ENCODE peak calls at places on chromosomes 6 and 20, in six cellular contexts. E is omental fat pad, K is nephron progenitor cell, T is astrocyte of the cerebellum, Z is glutamatergic neuron, G is GM06990. P is an unnamed sample.
A peak's percentile ranks its signal among the peaks of the same experiment; 100 is the strongest.

GRCh38 chr6:26199057-26199772 is 112.0 kb downstream of the HFE start:
- DNase-seq in E (no peak), K (peak; percentile 75), T (peak; percentile 93), Z (peak; percentile 80), G (peak; percentile 94), P (peak; percentile 93)

GRCh38 chr20:25285091-25285647 is 37.3 kb downstream of the PYGB start:
- DNase-seq in E (peak; percentile 10), K (no peak), T (no peak), Z (peak; percentile 27), G (no peak), P (no peak)

GRCh38 chr6:68533339-68533795 is 101.7 kb upstream of the ADGRB3 start:
- DNase-seq in E (no peak), K (no peak), T (no peak), Z (no peak), G (no peak), P (no peak)

GRCh38 chr6:109595998-109596397 is 95.0 kb downstream of the AK9 start:
- DNase-seq in E (no peak), K (no peak), T (no peak), Z (no peak), G (peak; percentile 15), P (no peak)

GRCh38 chr20:24097506-24098245 is 109.1 kb upstream of the GGTLC1 start:
- DNase-seq in E (no peak), K (no peak), T (no peak), Z (no peak), G (no peak), P (no peak)

GRCh38 chr6:23990158-23990557 is 135.9 kb upstream of the NRSN1 start:
- DNase-seq in E (no peak), K (no peak), T (no peak), Z (no peak), G (no peak), P (no peak)

GRCh38 chr6:113281014-113281810 is 575.9 kb upstream of the MARCKS start:
- DNase-seq in E (no peak), K (no peak), T (peak; percentile 59), Z (no peak), G (no peak), P (peak; percentile 23)

GRCh38 chr20:10524643-10525042 is 89.5 kb downstream of the SLX4IP start:
- DNase-seq in E (no peak), K (no peak), T (no peak), Z (no peak), G (no peak), P (no peak)

GRCh38 chr20:10242166-10242565 is 23.5 kb downstream of the SNAP25 start:
- DNase-seq in E (no peak), K (no peak), T (no peak), Z (no peak), G (no peak), P (no peak)

GRCh38 chr20:32157611-32158010 is 48.1 kb downstream of the TM9SF4 start:
- DNase-seq in E (no peak), K (no peak), T (no peak), Z (peak; percentile 18), G (no peak), P (no peak)

GRCh38 chr6:99905209-99906106 is 88.6 kb downstream of the MCHR2 start:
- DNase-seq in E (no peak), K (peak; percentile 11), T (peak; percentile 34), Z (no peak), G (no peak), P (peak; percentile 3)

GRCh38 chr20:58691405-58691772 is 1.2 kb upstream of the NPEPL1 start:
- DNase-seq in E (no peak), K (no peak), T (no peak), Z (no peak), G (no peak), P (no peak)

GRCh38 chr6:35049885-35050284 is 91.3 kb downstream of the TCP11 start:
- DNase-seq in E (no peak), K (no peak), T (peak; percentile 49), Z (peak; percentile 66), G (no peak), P (peak; percentile 52)

GRCh38 chr20:1214838-1215261 is 11.0 kb upstream of the RAD21L1 start:
- DNase-seq in E (no peak), K (no peak), T (no peak), Z (no peak), G (no peak), P (no peak)

GRCh38 chr6:26217714-26218075 is 130.5 kb downstream of the HFE start:
- DNase-seq in E (no peak), K (no peak), T (no peak), Z (no peak), G (peak; percentile 48), P (no peak)

GRCh38 chr6:72826033-72826432 is 204.2 kb downstream of the KCNQ5 start:
- DNase-seq in E (no peak), K (no peak), T (no peak), Z (no peak), G (no peak), P (no peak)

GRCh38 chr6:163641706-163642105 is 227.2 kb downstream of the QKI start:
- DNase-seq in E (no peak), K (no peak), T (no peak), Z (no peak), G (no peak), P (no peak)

DNA sequence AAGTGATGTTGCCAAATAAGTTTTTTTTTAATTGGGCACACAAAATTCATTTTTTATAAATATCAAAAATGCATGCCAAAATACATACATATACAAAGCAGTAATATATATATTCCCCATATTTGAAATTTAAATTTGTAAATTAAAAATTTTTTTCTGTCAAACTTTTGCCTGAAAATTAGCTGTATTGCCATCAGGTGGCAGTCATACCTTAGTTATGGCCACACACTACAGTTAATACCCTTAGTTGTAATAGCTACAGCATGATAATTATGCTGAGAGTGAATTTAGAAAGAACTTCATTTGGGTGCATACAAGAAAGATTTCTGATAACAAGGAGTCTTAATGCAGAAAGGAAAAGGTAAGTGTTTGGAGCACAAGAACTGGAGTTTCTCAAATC is 46.2 kb upstream of the SDHAF4 start:
- DNase-seq in E (no peak), K (no peak), T (no peak), Z (no peak), G (no peak), P (no peak)
- TF ChIP-seq CTCF in E (no peak), K (no peak), T (peak; percentile 32), Z (peak; percentile 29), G (peak; percentile 46), P (peak; percentile 12)

GRCh38 chr6:155495011-155495768 is 39.6 kb upstream of the NOX3 start:
- DNase-seq in E (no peak), K (peak; percentile 28), T (no peak), Z (peak; percentile 55), G (no peak), P (peak; percentile 88)
- TF ChIP-seq CTCF in E (no peak), K (peak; percentile 24), T (peak; percentile 43), Z (no peak), G (no peak), P (peak; percentile 86)

DNA sequence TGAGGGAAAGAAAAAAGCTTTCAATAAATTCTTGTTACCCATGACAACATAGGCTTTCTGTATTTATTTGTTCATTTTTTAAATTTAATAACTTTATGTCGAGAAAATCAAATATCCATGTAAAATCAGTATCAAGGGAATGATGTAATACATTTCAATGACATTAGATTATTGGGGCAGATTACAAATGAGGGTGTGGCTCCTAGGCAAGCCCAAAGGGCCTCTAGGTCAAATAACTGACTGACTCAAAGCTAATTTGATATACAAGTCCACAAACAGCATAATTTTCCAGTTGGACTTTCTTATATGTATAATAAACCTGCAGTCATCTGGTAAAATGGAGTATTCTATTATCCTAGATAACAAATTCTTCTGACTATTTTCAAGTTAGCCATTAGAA is 104.1 kb downstream of the GJA1 start:
- DNase-seq in E (no peak), K (no peak), T (no peak), Z (no peak), G (no peak), P (no peak)
- TF ChIP-seq CTCF in E (no peak), K (no peak), T (no peak), Z (no peak), G (no peak), P (no peak)

DNA sequence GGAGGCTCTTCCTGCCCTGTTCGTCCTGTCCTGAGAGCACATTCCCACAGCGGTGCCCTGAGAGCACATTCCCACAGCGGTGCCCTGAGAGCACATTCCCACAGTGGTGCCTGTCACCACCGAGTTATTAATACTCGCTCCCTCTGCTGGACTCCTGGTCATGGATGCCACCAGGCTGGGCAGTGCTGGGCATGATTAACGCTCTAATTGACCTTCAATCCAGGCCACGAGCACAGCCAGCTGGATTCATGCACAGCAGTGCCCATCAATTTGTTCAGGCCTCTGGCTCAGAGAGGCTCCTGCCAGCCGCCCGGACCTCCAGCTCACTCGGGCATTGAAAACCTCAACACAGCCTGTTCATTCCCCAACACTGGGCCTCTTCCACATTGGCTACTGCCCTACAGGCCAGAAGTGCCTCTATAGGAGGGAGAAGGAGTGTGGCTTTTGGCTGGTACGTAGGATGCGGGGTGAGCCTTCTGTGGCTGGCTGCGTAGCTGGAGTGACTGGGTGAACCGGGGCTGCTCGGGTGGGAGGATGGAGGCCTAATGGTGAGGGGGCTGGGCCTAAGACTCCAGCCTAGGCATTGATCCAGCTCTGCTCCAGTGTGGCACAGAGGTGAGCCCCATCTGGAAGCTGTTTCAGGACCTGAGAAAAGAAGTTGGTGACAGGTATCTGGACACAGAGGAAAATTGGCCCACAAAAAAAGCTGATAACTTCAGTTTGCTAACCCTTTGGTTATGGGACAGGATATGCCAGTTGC is 9.3 kb downstream of the IP6K3 start:
- DNase-seq in E (no peak), K (no peak), T (no peak), Z (no peak), G (no peak), P (no peak)
- TF ChIP-seq CTCF in E (no peak), K (no peak), T (no peak), Z (no peak), G (no peak), P (no peak)

GRCh38 chr20:43514062-43514971 is 6.8 kb downstream of the L3MBTL1 start:
- DNase-seq in E (peak; percentile 91), K (peak; percentile 97), T (peak; percentile 96), Z (peak; percentile 95), G (peak; percentile 95), P (peak; percentile 98)
- TF ChIP-seq CTCF in E (no peak), K (no peak), T (no peak), Z (no peak), G (peak; percentile 39), P (peak; percentile 31)

GRCh38 chr6:143962644-143962929 is 45.5 kb downstream of the PLAGL1 start:
- DNase-seq in E (no peak), K (no peak), T (peak; percentile 79), Z (no peak), G (no peak), P (peak; percentile 63)
- TF ChIP-seq CTCF in E (no peak), K (peak; percentile 46), T (peak; percentile 71), Z (peak; percentile 68), G (no peak), P (peak; percentile 60)